ENCODE peak calls at places on chromosomes 13 and 19, in four cellular contexts. One of them, this sample, is unnamed.

GRCh38 chr19:4064073-4064550 is 2.6 kb downstream of the ZBTB7A start:
- DNase-seq in HCT116: no peak
- DNase-seq in K562: no peak
- DNase-seq in HepG2: no peak
- DNase-seq in this sample: no peak

GRCh38 chr13:113860051-113860471 is 3.8 kb downstream of the GAS6 start:
- DNase-seq in HCT116: no peak
- DNase-seq in K562: no peak
- DNase-seq in HepG2: peak; percentile 34
- DNase-seq in this sample: no peak

GRCh38 chr19:3234800-3235199 is 10.3 kb downstream of the CELF5 start:
- DNase-seq in HCT116: no peak
- DNase-seq in K562: peak; percentile 49
- DNase-seq in HepG2: no peak
- DNase-seq in this sample: no peak

GRCh38 chr19:35162471-35163326 is 8.2 kb downstream of the FXYD5 start:
- DNase-seq in HepG2: no peak
- DNase-seq in HCT116: peak; percentile 85
- DNase-seq in K562: no peak
- DNase-seq in this sample: no peak

GRCh38 chr19:48196933-48197665 is 26.6 kb downstream of the ZSWIM9 start:
- DNase-seq in HCT116: no peak
- DNase-seq in K562: no peak
- DNase-seq in HepG2: no peak
- DNase-seq in this sample: no peak

GRCh38 chr13:73879346-73880020 is 254.7 kb downstream of the KLF12 start:
- DNase-seq in HepG2: no peak
- DNase-seq in K562: no peak
- DNase-seq in HCT116: no peak
- DNase-seq in this sample: no peak

GRCh38 chr13:91716436-91717065 is 318.1 kb downstream of the GPC5 start:
- DNase-seq in K562: no peak
- DNase-seq in HepG2: no peak
- DNase-seq in HCT116: no peak
- DNase-seq in this sample: no peak

GRCh38 chr13:106440846-106441245 is 94.6 kb downstream of the EFNB2 start:
- DNase-seq in HCT116: no peak
- DNase-seq in K562: no peak
- DNase-seq in HepG2: no peak
- DNase-seq in this sample: no peak

GRCh38 chr19:45177817-45178261 is at the start of gene TRAPPC6A:
- DNase-seq in K562: no peak
- DNase-seq in HepG2: no peak
- DNase-seq in HCT116: no peak
- DNase-seq in this sample: no peak

GRCh38 chr19:15185188-15185587 is 15.6 kb downstream of the NOTCH3 start:
- DNase-seq in K562: no peak
- DNase-seq in HCT116: no peak
- DNase-seq in HepG2: no peak
- DNase-seq in this sample: no peak

GRCh38 chr13:94329754-94330551 is 149.5 kb downstream of the DCT start:
- DNase-seq in HepG2: peak; percentile 28
- DNase-seq in HCT116: no peak
- DNase-seq in K562: no peak
- DNase-seq in this sample: no peak

GRCh38 chr13:44116562-44117315 is 237.0 kb downstream of the LACC1 start:
- DNase-seq in HCT116: no peak
- DNase-seq in K562: no peak
- DNase-seq in HepG2: no peak
- DNase-seq in this sample: peak; percentile 47

GRCh38 chr19:32201211-32201610 is 144.2 kb upstream of the ZNF507 start:
- DNase-seq in K562: no peak
- DNase-seq in HCT116: no peak
- DNase-seq in HepG2: no peak
- DNase-seq in this sample: peak; percentile 31

GRCh38 chr13:87671031-87671823 is at the start of gene SLITRK5:
- DNase-seq in HepG2: peak; percentile 3
- DNase-seq in HCT116: no peak
- DNase-seq in K562: peak; percentile 4
- DNase-seq in this sample: no peak

GRCh38 chr19:16249826-16250434 is 52.2 kb downstream of the AP1M1 start:
- DNase-seq in HCT116: no peak
- DNase-seq in K562: no peak
- DNase-seq in HepG2: no peak
- DNase-seq in this sample: no peak

GRCh38 chr13:61040180-61040579 is 375.5 kb downstream of the PCDH20 start:
- DNase-seq in K562: no peak
- DNase-seq in HCT116: no peak
- DNase-seq in HepG2: no peak
- DNase-seq in this sample: no peak

GRCh38 chr19:12647490-12648071 is 19.0 kb downstream of the MAN2B1 start:
- DNase-seq in K562: peak; percentile 90
- DNase-seq in HCT116: no peak
- DNase-seq in HepG2: no peak
- DNase-seq in this sample: peak; percentile 80

GRCh38 chr19:23075031-23075733 is 41.6 kb upstream of the ZNF730 start:
- DNase-seq in HCT116: no peak
- DNase-seq in K562: peak; percentile 45
- DNase-seq in HepG2: no peak
- DNase-seq in this sample: peak; percentile 95

GRCh38 chr19:42253245-42254082 is 1.5 kb downstream of the ERF start:
- DNase-seq in K562: peak; percentile 83
- DNase-seq in HepG2: peak; percentile 59
- DNase-seq in HCT116: no peak
- DNase-seq in this sample: no peak

GRCh38 chr13:27551563-27551962 is 68.8 kb downstream of the LNX2 start:
- DNase-seq in HepG2: no peak
- DNase-seq in HCT116: no peak
- DNase-seq in K562: no peak
- DNase-seq in this sample: no peak

GRCh38 chr19:8174706-8175105 is 25.3 kb upstream of the FBN3 start:
- DNase-seq in HCT116: no peak
- DNase-seq in HepG2: no peak
- DNase-seq in K562: no peak
- DNase-seq in this sample: no peak
- TF ChIP-seq FOSL1 in HCT116: no peak
- TF ChIP-seq FOSL1 in HepG2: no peak
- TF ChIP-seq FOSL1 in K562: no peak
- TF ChIP-seq FOSL1 in this sample: no peak

DNA sequence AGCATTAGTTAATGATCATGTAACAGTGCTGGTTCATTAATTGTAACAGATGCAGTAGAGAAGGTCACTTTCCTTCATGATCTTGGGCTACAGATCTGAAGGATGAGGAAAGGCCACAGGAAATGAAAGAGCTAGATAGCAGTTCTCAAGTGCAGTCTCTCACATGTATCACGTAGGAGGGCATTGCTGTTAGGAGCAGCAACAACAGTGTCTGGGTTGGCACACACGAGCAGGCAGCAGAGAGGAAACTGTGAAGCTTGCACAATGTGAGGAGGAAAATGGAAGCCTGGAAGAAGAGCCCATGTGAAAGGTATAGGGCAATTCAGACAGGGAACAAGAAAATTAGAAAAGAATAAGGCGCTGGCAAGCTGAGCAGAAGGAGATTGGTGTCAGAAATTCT is 1741.5 kb downstream of the PCDH9 start:
- DNase-seq in HCT116: no peak
- DNase-seq in HepG2: no peak
- DNase-seq in K562: no peak
- DNase-seq in this sample: no peak
- H2AFZ ChIP-seq in HCT116: no peak overlapping the region
- H2AFZ ChIP-seq in HepG2: no peak overlapping the region
- H2AFZ ChIP-seq in K562: no peak overlapping the region
- H2AFZ ChIP-seq in this sample: peak overlapping the region; percentile 58

DNA sequence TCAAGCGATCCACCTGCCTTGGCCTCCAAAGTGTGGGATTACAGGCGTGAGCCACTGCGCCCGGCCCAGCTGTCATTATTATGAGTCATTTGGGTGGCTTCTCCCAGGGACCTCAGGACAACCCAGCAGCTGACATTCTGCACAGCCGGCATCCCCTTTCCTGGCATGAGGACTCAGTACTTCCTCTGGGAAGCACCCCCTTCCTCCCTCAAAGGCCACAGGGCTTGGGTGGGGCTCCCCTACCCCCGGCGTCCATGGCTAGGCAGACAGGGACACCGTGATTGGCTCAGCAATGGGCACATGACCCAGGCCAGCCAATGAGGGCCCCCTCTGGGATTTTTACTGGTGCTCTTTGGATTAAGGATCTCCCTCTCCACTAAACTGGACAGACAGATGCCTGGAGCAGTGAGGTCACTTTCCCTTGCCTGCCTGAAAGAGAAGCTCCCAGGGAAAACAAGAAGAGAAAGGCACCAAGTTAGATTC is 6.0 kb downstream of the KANK2 start:
- DNase-seq in K562: peak; percentile 85
- DNase-seq in HepG2: no peak
- DNase-seq in HCT116: no peak
- DNase-seq in this sample: no peak
- TF ChIP-seq SRF in K562: no peak
- TF ChIP-seq SRF in HepG2: no peak
- TF ChIP-seq SRF in HCT116: no peak
- TF ChIP-seq SRF in this sample: no peak

DNA sequence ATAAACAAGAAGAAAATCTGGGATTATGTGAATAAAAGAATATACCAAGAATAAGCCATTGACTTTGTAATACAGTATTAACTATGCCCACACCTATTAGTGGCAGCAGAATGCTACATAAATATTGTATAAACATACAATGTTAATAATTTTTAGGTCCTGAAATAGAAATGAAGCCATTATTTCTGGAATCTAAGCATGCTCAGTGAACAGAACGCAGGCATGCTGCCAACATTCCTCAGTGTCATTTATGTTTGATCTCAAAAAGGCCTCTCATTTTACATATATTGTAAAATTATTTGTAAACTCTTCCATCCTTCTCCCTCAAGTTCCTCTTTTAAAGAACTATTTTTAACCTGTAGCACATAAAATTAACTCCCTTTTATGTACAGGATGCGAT is 118.9 kb downstream of the VWA8 start:
- DNase-seq in K562: no peak
- DNase-seq in HepG2: no peak
- DNase-seq in HCT116: no peak
- DNase-seq in this sample: no peak
- TF ChIP-seq FOSL1 in K562: no peak
- TF ChIP-seq FOSL1 in HepG2: no peak
- TF ChIP-seq FOSL1 in HCT116: no peak
- TF ChIP-seq FOSL1 in this sample: no peak

GRCh38 chr13:81025091-81025490 is 684.2 kb upstream of the SPRY2 start:
- DNase-seq in K562: no peak
- DNase-seq in HCT116: no peak
- DNase-seq in HepG2: no peak
- DNase-seq in this sample: no peak
- H2AFZ ChIP-seq in K562: no peak overlapping the region
- H2AFZ ChIP-seq in HCT116: no peak overlapping the region
- H2AFZ ChIP-seq in HepG2: no peak overlapping the region
- H2AFZ ChIP-seq in this sample: no peak overlapping the region

GRCh38 chr13:35014606-35015005 is 72.5 kb downstream of the NBEA start:
- DNase-seq in K562: no peak
- DNase-seq in HepG2: no peak
- DNase-seq in HCT116: no peak
- DNase-seq in this sample: no peak
- TF ChIP-seq SRF in K562: no peak
- TF ChIP-seq SRF in HepG2: no peak
- TF ChIP-seq SRF in HCT116: no peak
- TF ChIP-seq SRF in this sample: no peak

DNA sequence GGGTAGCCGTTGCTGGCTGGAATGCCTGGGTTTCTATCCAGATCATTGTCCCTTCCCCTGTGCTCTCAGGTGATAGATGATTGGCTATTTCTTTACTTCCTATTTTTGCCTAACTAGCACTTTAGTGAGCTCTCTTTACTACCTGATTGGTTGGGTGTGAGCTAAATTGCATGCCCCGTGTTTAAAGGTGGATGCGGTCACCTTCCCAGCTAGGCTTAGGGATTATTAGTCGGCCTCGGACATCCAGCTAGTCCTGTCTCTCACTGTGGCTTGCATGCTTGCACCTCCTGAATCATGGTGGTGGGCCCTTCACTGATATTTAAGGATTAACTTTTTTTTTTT is 10.1 kb downstream of the TTYH1 start:
- DNase-seq in HCT116: no peak
- DNase-seq in K562: no peak
- DNase-seq in HepG2: no peak
- DNase-seq in this sample: no peak
- TF ChIP-seq FOSL1 in HCT116: no peak
- TF ChIP-seq FOSL1 in K562: no peak
- TF ChIP-seq FOSL1 in HepG2: no peak
- TF ChIP-seq FOSL1 in this sample: no peak

DNA sequence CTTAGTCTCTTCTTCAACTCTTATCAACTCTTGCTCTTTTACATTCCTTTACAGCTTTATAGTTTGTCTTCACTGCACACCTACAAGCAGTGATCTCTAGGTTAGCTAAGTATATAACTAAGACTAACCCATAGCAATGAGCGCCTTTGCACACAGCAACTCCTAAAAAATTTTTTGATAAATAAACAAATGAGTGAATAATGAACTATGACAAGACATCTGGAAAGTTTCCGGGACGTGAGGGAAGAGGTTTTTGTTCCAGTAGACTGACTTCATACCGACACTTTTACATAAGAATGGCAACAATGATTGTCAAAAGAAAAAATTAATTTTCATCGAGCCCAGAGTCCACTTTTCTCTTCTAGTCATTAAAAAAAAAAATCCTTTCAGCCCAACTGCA is 98.3 kb downstream of the ELF1 start:
- DNase-seq in HepG2: no peak
- DNase-seq in K562: no peak
- DNase-seq in HCT116: no peak
- DNase-seq in this sample: no peak
- H2AFZ ChIP-seq in HepG2: peak overlapping the region; percentile 85
- H2AFZ ChIP-seq in K562: peak overlapping the region; percentile 77
- H2AFZ ChIP-seq in HCT116: no peak overlapping the region
- H2AFZ ChIP-seq in this sample: peak overlapping the region; percentile 74